ENCODE peak calls at places on chromosomes 3 and 15, in five cellular contexts. M is suprapubic skin, G is progenitor cell of endocrine pancreas, L is MM.1S, Q is psoas muscle. K is an unnamed sample.

GRCh38 chr15:100910556-100910955 is 8.6 kb upstream of the LRRK1 start:
- DNase-seq in Q (no peak), G (no peak), L (no peak), M (peak; percentile 45), K (no peak)

GRCh38 chr3:169772951-169773816 is at the start of gene MYNN:
- DNase-seq in Q (peak; percentile 94), M (peak; percentile 96), L (peak; percentile 95), G (peak; percentile 75), K (peak; percentile 94)

GRCh38 chr3:56248021-56248420 is 220.2 kb downstream of the ERC2 start:
- DNase-seq in M (no peak), Q (no peak), G (no peak), L (no peak), K (no peak)

GRCh38 chr3:55489804-55490132 is 2.7 kb upstream of the WNT5A start:
- DNase-seq in G (no peak), Q (no peak), M (no peak), L (no peak), K (peak; percentile 50)

GRCh38 chr3:11494131-11494916 is 149.4 kb downstream of the VGLL4 start:
- DNase-seq in Q (no peak), M (no peak), L (no peak), G (no peak), K (no peak)

GRCh38 chr3:169245631-169246030 is 417.9 kb downstream of the MECOM start:
- DNase-seq in Q (no peak), L (no peak), G (no peak), M (no peak), K (no peak)

GRCh38 chr15:77493324-77493907 is 72.7 kb downstream of the HMG20A start:
- DNase-seq in G (no peak), Q (no peak), L (peak; percentile 14), M (no peak), K (no peak)

GRCh38 chr3:30314757-30315156 is 291.6 kb upstream of the TGFBR2 start:
- DNase-seq in M (no peak), L (no peak), G (no peak), Q (no peak), K (no peak)

GRCh38 chr15:75176404-75176761 is 25.3 kb upstream of the C15orf39 start:
- DNase-seq in M (no peak), G (no peak), L (no peak), Q (no peak), K (no peak)

GRCh38 chr3:172760406-172760805 is 9.9 kb downstream of the ECT2 start:
- DNase-seq in Q (no peak), M (no peak), L (no peak), G (no peak), K (no peak)

GRCh38 chr3:69433938-69434263 is 48.0 kb upstream of the FRMD4B start:
- DNase-seq in G (no peak), Q (no peak), M (no peak), L (no peak), K (no peak)

GRCh38 chr3:134374791-134375541 is 719 bp upstream of the AMOTL2 start:
- DNase-seq in L (no peak), Q (peak; percentile 70), M (peak; percentile 79), G (no peak), K (no peak)

GRCh38 chr15:50166216-50166615 is 15.8 kb upstream of the SLC27A2 start:
- DNase-seq in G (no peak), Q (no peak), L (no peak), M (no peak), K (no peak)

GRCh38 chr3:9196009-9196408 is 53.4 kb downstream of the SRGAP3 start:
- DNase-seq in L (no peak), G (no peak), M (no peak), Q (no peak), K (peak; percentile 92)

GRCh38 chr3:196232882-196233251 is 16.5 kb downstream of the SLC51A start:
- DNase-seq in Q (no peak), G (no peak), L (no peak), M (no peak), K (no peak)

GRCh38 chr3:159914421-159914820 is 74.2 kb upstream of the IL12A start:
- DNase-seq in G (no peak), M (no peak), L (no peak), Q (no peak), K (no peak)

GRCh38 chr3:105429034-105429762 is 62.5 kb downstream of the ALCAM start:
- DNase-seq in Q (no peak), L (no peak), M (no peak), G (no peak), K (no peak)

GRCh38 chr3:37559461-37559860 is 302.2 kb upstream of the CTDSPL start:
- DNase-seq in M (no peak), G (no peak), L (no peak), Q (no peak), K (no peak)

GRCh38 chr15:34275154-34275553 is 50.3 kb downstream of the EMC4 start:
- DNase-seq in L (no peak), Q (no peak), M (no peak), G (no peak), K (no peak)

GRCh38 chr3:120678331-120678845 is 3.7 kb downstream of the HGD start:
- DNase-seq in Q (no peak), L (no peak), G (peak; percentile 14), M (no peak), K (no peak)

GRCh38 chr3:156816794-156817741 is 9.1 kb upstream of the LEKR1 start:
- DNase-seq in M (peak; percentile 91), Q (peak; percentile 86), G (peak; percentile 75), L (peak; percentile 98), K (peak; percentile 90)

GRCh38 chr3:126621627-126622345 is 33.1 kb downstream of the TXNRD3 start:
- DNase-seq in Q (no peak), M (no peak), L (no peak), G (no peak), K (no peak)

GRCh38 chr15:80674245-80674614 is 20.9 kb upstream of the ABHD17C start:
- DNase-seq in L (peak; percentile 35), Q (no peak), G (no peak), M (no peak), K (no peak)

GRCh38 chr15:81323559-81323943 is 390 bp downstream of the STARD5 start:
- DNase-seq in L (no peak), G (no peak), M (no peak), Q (no peak), K (no peak)

GRCh38 chr3:154430014-154430413 is at the start of gene GPR149:
- DNase-seq in G (no peak), Q (no peak), L (no peak), M (no peak), K (peak; percentile 37)

GRCh38 chr3:151425640-151426336 is 35.1 kb downstream of the IGSF10 start:
- DNase-seq in G (no peak), M (no peak), Q (no peak), L (no peak), K (no peak)
- TF ChIP-seq CTCF in G (peak; percentile 30), M (no peak), Q (no peak), L (peak; percentile 53), K (peak; percentile 47)

GRCh38 chr15:99703603-99704443 is 29.4 kb downstream of the LYSMD4 start:
- DNase-seq in Q (no peak), L (peak; percentile 81), G (no peak), M (no peak), K (no peak)
- TF ChIP-seq CTCF in Q (peak; percentile 71), L (peak; percentile 52), G (peak; percentile 60), M (peak; percentile 58), K (peak; percentile 50)

DNA sequence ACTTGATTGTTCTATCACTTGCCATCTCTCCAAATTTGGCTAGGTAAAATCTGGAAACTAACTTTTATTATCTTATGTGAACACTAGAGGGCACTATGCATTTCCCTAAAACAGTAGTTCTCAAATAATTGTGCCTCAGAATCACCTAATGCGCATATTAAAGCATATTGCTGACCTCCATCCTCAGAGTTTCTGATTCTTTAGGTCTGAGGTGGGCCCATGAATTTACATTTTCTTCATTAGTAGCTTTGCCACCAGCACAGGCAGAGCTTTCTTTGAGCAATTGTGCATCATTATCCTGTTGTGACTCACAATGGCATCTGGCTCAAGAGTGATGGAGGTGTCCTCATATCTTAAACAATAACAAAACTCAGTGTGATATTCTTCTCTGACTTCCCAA is 17.5 kb upstream of the BCHE start:
- DNase-seq in G (no peak), M (no peak), Q (no peak), L (peak; percentile 64), K (no peak)
- TF ChIP-seq CTCF in G (peak; percentile 74), M (peak; percentile 11), Q (peak; percentile 45), L (peak; percentile 75), K (peak; percentile 72)

GRCh38 chr3:129536806-129537205 is 6.2 kb upstream of the H1-8 start:
- DNase-seq in M (no peak), L (no peak), G (no peak), Q (no peak), K (no peak)
- TF ChIP-seq CTCF in M (no peak), L (no peak), G (no peak), Q (no peak), K (no peak)

GRCh38 chr3:131048030-131048429 is 21.4 kb downstream of the NEK11 start:
- DNase-seq in L (peak; percentile 49), Q (no peak), G (no peak), M (no peak), K (no peak)

GRCh38 chr3:131047582-131047981 is 20.9 kb downstream of the NEK11 start:
- DNase-seq in G (no peak), L (peak; percentile 82), M (no peak), Q (no peak), K (no peak)

DNA sequence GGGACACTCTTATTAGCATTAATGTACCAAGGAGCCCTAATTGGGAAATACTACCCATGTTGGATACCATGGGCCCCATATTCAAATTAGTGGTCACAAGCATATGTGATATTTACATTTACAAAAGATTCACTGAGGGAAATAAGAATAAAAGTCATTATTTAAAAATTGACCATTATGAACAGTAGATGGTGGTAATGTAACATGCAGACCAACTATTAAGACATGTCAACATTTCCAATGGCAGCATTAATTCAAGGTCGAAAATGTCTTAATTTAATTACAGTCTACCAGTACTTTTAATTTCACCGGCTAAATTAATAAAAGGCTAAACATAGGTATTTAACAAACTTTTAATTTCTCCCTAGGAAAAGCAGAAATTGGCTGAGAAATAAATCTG is 26.3 kb downstream of the NEK11 start:
- DNase-seq in G (no peak), L (no peak), M (no peak), Q (no peak), K (no peak)
- TF ChIP-seq CTCF in G (no peak), L (peak; percentile 45), M (no peak), Q (peak; percentile 22), K (peak; percentile 18)

GRCh38 chr3:102741105-102741504 is 306.3 kb downstream of the ZPLD1 start:
- DNase-seq in M (no peak), L (no peak), Q (no peak), G (no peak), K (no peak)
- TF ChIP-seq CTCF in M (no peak), L (no peak), Q (no peak), G (no peak), K (no peak)

GRCh38 chr15:83107841-83108181 is 366 bp downstream of the TM6SF1 start:
- DNase-seq in M (no peak), Q (no peak), L (no peak), G (no peak), K (no peak)
- TF ChIP-seq CTCF in M (no peak), Q (no peak), L (no peak), G (no peak), K (no peak)

K was measured in glutamatergic neuron.